ENCODE peak calls at places on chromosomes 16 and 17, in nine cellular contexts. P, U, G, Y, X, M, V, H and I are unnamed samples.

GRCh38 chr17:27439342-27439741 is 16.9 kb upstream of the KSR1 start:
- DNase-seq in P (no peak), U (peak; percentile 8), G (no peak), Y (no peak), X (no peak), M (no peak), V (no peak), H (no peak), I (no peak)

GRCh38 chr16:48295493-48296281 is 48.3 kb upstream of the ABCC11 start:
- DNase-seq in P (no peak), U (no peak), G (no peak), Y (no peak), X (no peak), M (no peak), V (no peak), H (no peak), I (no peak)

GRCh38 chr17:4747847-4748246 is 8.1 kb upstream of the CXCL16 start:
- DNase-seq in P (no peak), U (no peak), G (no peak), Y (no peak), X (no peak), M (peak; percentile 58), V (no peak), H (no peak), I (no peak)

GRCh38 chr16:86604436-86605220 is 26.3 kb downstream of the FOXL1 start:
- DNase-seq in P (no peak), U (no peak), G (no peak), Y (no peak), X (no peak), M (peak; percentile 44), V (no peak), H (no peak), I (peak; percentile 34)

GRCh38 chr16:72915331-72915730 is 132.6 kb downstream of the ZFHX3 start:
- DNase-seq in P (no peak), U (no peak), G (no peak), Y (no peak), X (no peak), M (no peak), V (no peak), H (no peak), I (no peak)

GRCh38 chr17:65345261-65346060 is 208.3 kb downstream of the RGS9 start:
- DNase-seq in P (no peak), U (no peak), G (no peak), Y (peak; percentile 73), X (no peak), M (peak; percentile 36), V (no peak), H (no peak), I (no peak)

GRCh38 chr16:8936421-8936820 is 27.3 kb downstream of the USP7 start:
- DNase-seq in P (peak; percentile 75), U (no peak), G (no peak), Y (peak; percentile 73), X (peak; percentile 61), M (peak; percentile 60), V (no peak), H (no peak), I (no peak)

GRCh38 chr16:311725-312124 is 28.8 kb downstream of the PDIA2 start:
- DNase-seq in P (no peak), U (no peak), G (no peak), Y (no peak), X (no peak), M (no peak), V (no peak), H (no peak), I (no peak)

GRCh38 chr16:82580293-82580900 is 46.4 kb upstream of the CDH13 start:
- DNase-seq in P (peak; percentile 42), U (no peak), G (no peak), Y (peak; percentile 58), X (no peak), M (no peak), V (no peak), H (no peak), I (no peak)

GRCh38 chr17:79028496-79029326 is 4.7 kb downstream of the C1QTNF1 start:
- DNase-seq in P (peak; percentile 33), U (peak; percentile 40), G (no peak), Y (no peak), X (no peak), M (no peak), V (no peak), H (no peak), I (peak; percentile 20)

GRCh38 chr16:83615553-83615952 is 192.2 kb upstream of the HSBP1 start:
- DNase-seq in P (peak; percentile 56), U (no peak), G (no peak), Y (peak; percentile 21), X (no peak), M (no peak), V (no peak), H (no peak), I (no peak)

GRCh38 chr16:29862383-29862883 is 593 bp downstream of the CDIPT start:
- DNase-seq in P (peak; percentile 58), U (no peak), G (no peak), Y (no peak), X (no peak), M (no peak), V (peak; percentile 31), H (no peak), I (no peak)

GRCh38 chr17:8372422-8372821 is 4.1 kb downstream of the KRABD2 start:
- DNase-seq in P (no peak), U (no peak), G (no peak), Y (no peak), X (no peak), M (no peak), V (no peak), H (no peak), I (no peak)

GRCh38 chr17:81396278-81396721 is 1.0 kb downstream of the BAHCC1 start:
- DNase-seq in P (no peak), U (no peak), G (no peak), Y (no peak), X (no peak), M (no peak), V (no peak), H (no peak), I (no peak)
- H3K27me3 ChIP-seq in P (no peaks in the 10 kb centered on the region), U (no peaks in the 10 kb centered on the region), G (no peaks in the 10 kb centered on the region), Y (no peaks in the 10 kb centered on the region), X (peaks cover 40% of the 10 kb centered on the region), M (peaks cover 76% of the 10 kb centered on the region), V (no peaks in the 10 kb centered on the region), H (peaks cover 75% of the 10 kb centered on the region), I (no peaks in the 10 kb centered on the region)

GRCh38 chr16:4765511-4766474 is 1.2 kb downstream of the ZNF500 start:
- DNase-seq in P (peak; percentile 17), U (no peak), G (no peak), Y (no peak), X (no peak), M (no peak), V (no peak), H (no peak), I (no peak)
- H3K4me1 ChIP-seq in P (peaks cover 5% of the 10 kb centered on the region), U (peaks cover 28% of the 10 kb centered on the region), G (peaks cover 11% of the 10 kb centered on the region), Y (peaks cover 7% of the 10 kb centered on the region), X (no peaks in the 10 kb centered on the region), M (peaks cover 19% of the 10 kb centered on the region), V (peaks cover 18% of the 10 kb centered on the region), H (peaks cover 35% of the 10 kb centered on the region), I (no peaks in the 10 kb centered on the region)

DNA sequence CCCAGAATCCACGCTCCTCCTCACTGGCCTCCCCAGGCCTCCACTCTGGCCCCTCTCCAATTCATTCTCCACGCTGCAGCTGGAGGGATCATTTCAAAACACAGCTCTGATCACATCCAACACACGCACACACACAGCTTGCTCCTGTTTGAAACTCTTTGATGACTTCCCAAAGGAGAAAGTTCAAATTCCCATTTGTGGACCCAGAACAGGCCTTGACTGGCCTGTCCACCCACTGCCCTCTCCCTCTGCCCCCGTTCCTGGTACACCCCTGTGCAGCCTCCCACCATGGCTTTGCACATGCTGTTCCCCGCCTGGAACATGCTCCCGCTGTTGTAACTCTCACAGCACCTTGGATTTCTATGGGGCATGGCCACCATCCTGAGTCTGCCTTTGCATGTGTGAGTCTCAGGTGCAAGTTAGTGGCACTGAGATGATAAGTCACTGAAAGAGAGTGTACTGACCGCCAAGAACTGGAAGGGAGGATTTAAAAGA is 100.0 kb downstream of the GSG1L start:
- DNase-seq in P (no peak), U (peak; percentile 25), G (no peak), Y (no peak), X (no peak), M (no peak), V (no peak), H (no peak), I (no peak)
- H3K27me3 ChIP-seq in P (peaks cover 5% of the 10 kb centered on the region), U (no peaks in the 10 kb centered on the region), G (no peaks in the 10 kb centered on the region), Y (peaks cover 2% of the 10 kb centered on the region), X (no peaks in the 10 kb centered on the region), M (no peaks in the 10 kb centered on the region), V (no peaks in the 10 kb centered on the region), H (no peaks in the 10 kb centered on the region), I (no peaks in the 10 kb centered on the region)

GRCh38 chr16:14365200-14365851 is 264.7 kb downstream of the PARN start:
- DNase-seq in P (no peak), U (no peak), G (no peak), Y (peak; percentile 71), X (no peak), M (no peak), V (no peak), H (no peak), I (no peak)

GRCh38 chr16:14364386-14365199 is 265.5 kb downstream of the PARN start:
- DNase-seq in P (peak; percentile 82), U (peak; percentile 73), G (no peak), Y (peak; percentile 96), X (no peak), M (no peak), V (no peak), H (no peak), I (no peak)

GRCh38 chr16:14366974-14367707 is 262.9 kb downstream of the PARN start:
- DNase-seq in P (no peak), U (no peak), G (no peak), Y (no peak), X (no peak), M (no peak), V (no peak), H (no peak), I (no peak)

GRCh38 chr16:14368399-14368798 is 261.7 kb downstream of the PARN start:
- DNase-seq in P (no peak), U (no peak), G (no peak), Y (no peak), X (no peak), M (no peak), V (no peak), H (no peak), I (no peak)

DNA sequence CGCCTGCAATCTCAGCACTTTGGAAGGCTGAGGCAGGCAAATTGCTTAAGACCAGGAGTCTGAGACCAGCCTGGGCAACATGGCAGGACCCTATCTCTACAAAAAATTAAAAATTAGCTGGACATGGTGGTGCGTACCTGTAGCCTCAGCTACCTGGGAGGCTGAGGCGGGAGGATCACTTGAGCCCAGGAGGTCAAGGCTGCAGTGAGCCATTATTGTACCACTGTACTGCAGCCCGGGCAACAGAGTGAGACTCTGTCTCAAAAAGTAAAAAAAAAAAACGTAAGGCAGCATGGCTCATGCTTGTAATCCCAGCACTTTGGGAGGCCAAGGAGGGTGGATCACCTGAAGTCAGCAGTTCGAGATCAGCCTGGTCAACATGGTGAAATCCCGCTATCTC is 263.6 kb downstream of the PARN start:
- DNase-seq in P (no peak), U (no peak), G (no peak), Y (no peak), X (no peak), M (no peak), V (no peak), H (no peak), I (no peak)
- H3K4me1 ChIP-seq in P (peaks cover 26% of the 10 kb centered on the region), U (peaks cover 9% of the 10 kb centered on the region), G (no peaks in the 10 kb centered on the region), Y (peaks cover 14% of the 10 kb centered on the region), X (no peaks in the 10 kb centered on the region), M (no peaks in the 10 kb centered on the region), V (no peaks in the 10 kb centered on the region), H (no peaks in the 10 kb centered on the region), I (no peaks in the 10 kb centered on the region)

GRCh38 chr17:61462734-61463067 is 10.5 kb downstream of the TBX4 start:
- DNase-seq in P (no peak), U (no peak), G (no peak), Y (no peak), X (no peak), M (no peak), V (no peak), H (no peak), I (peak; percentile 16)
- H3K27me3 ChIP-seq in P (peaks cover 53% of the 10 kb centered on the region), U (peaks cover 42% of the 10 kb centered on the region), G (peaks cover 11% of the 10 kb centered on the region), Y (peaks cover 69% of the 10 kb centered on the region), X (peaks cover 83% of the 10 kb centered on the region), M (peaks cover 17% of the 10 kb centered on the region), V (peaks cover 56% of the 10 kb centered on the region), H (peaks cover 67% of the 10 kb centered on the region), I (no peaks in the 10 kb centered on the region)